ENCODE peak calls at places on chromosome 6, in eight cellular contexts. K is NCI-H510A; V is GM03348; X is left ventricle myocardium inferior; J is T follicular helper cell; M is stimulated activated CD8-positive, alpha-beta memory T cell treated with anti-CD3 and anti-CD28 coated beads, Interleukin-4, amount 100 ng/mL, for 24 hours; C is hippocampal formation; T is sciatic nerve. R is an unnamed sample.

GRCh38 chr6:170043150-170043819 is 247.6 kb downstream of the DLL1 start:
- DNase-seq in T (no peak), C (no peak), M (no peak), V (no peak), J (no peak), K (no peak), X (no peak), R (no peak)

GRCh38 chr6:146305098-146305497 is 238.5 kb upstream of the RAB32 start:
- DNase-seq in T (no peak), C (no peak), K (no peak), X (no peak), J (no peak), V (no peak), M (no peak), R (peak)

GRCh38 chr6:31272856-31273626 is 1.1 kb upstream of the HLA-C start:
- DNase-seq in C (no peak), T (no peak), V (no peak), K (no peak), J (no peak), M (no peak), X (no peak), R (no peak)

GRCh38 chr6:106070626-106071025 is 15.5 kb upstream of the PRDM1 start:
- DNase-seq in V (no peak), T (no peak), J (no peak), K (no peak), M (no peak), C (no peak), X (no peak), R (no peak)

GRCh38 chr6:41663558-41663957 is 25.3 kb downstream of the MDFI start:
- DNase-seq in T (no peak), M (no peak), K (no peak), J (no peak), V (no peak), X (no peak), C (no peak), R (no peak)

GRCh38 chr6:87407531-87407895 is 259 bp upstream of the CFAP206 start:
- DNase-seq in M (no peak), C (peak), V (no peak), X (no peak), J (no peak), K (no peak), T (peak), R (peak)

GRCh38 chr6:164827537-164827936 is 481.9 kb downstream of the C6orf118 start:
- DNase-seq in C (no peak), V (no peak), J (no peak), M (no peak), T (no peak), X (no peak), K (no peak), R (no peak)

GRCh38 chr6:153525998-153526397 is 394.9 kb upstream of the RGS17 start:
- DNase-seq in M (no peak), T (no peak), C (no peak), J (no peak), X (no peak), K (no peak), V (no peak), R (no peak)

R was measured in putamen.